ENCODE peak calls at places on chromosomes 3 and 15, in six cellular contexts. One of them, this sample, is unnamed.

GRCh38 chr3:12185172-12185710 is 26.5 kb upstream of the TIMP4 start:
- DNase-seq in kidney: no peak
- DNase-seq in mammary epithelial cell: no peak
- DNase-seq in Caco-2: no peak
- DNase-seq in right cardiac atrium: no peak
- DNase-seq in fibroblast of lung: no peak
- DNase-seq in this sample: no peak

GRCh38 chr3:98199020-98199419 is 32.5 kb downstream of the OR5H15 start:
- DNase-seq in fibroblast of lung: no peak
- DNase-seq in right cardiac atrium: no peak
- DNase-seq in mammary epithelial cell: no peak
- DNase-seq in kidney: no peak
- DNase-seq in Caco-2: no peak
- DNase-seq in this sample: no peak

GRCh38 chr3:51869304-51869703 is 6.1 kb downstream of the IQCF5 start:
- DNase-seq in Caco-2: no peak
- DNase-seq in right cardiac atrium: no peak
- DNase-seq in fibroblast of lung: no peak
- DNase-seq in kidney: no peak
- DNase-seq in mammary epithelial cell: no peak
- DNase-seq in this sample: no peak

GRCh38 chr15:50064674-50065073 is 54.4 kb downstream of the ATP8B4 start:
- DNase-seq in kidney: no peak
- DNase-seq in Caco-2: no peak
- DNase-seq in right cardiac atrium: no peak
- DNase-seq in fibroblast of lung: no peak
- DNase-seq in mammary epithelial cell: no peak
- DNase-seq in this sample: no peak

GRCh38 chr15:59999558-60000112 is 4.5 kb upstream of the FOXB1 start:
- DNase-seq in Caco-2: no peak
- DNase-seq in right cardiac atrium: no peak
- DNase-seq in mammary epithelial cell: no peak
- DNase-seq in fibroblast of lung: no peak
- DNase-seq in kidney: no peak
- DNase-seq in this sample: no peak

GRCh38 chr3:76638006-76638405 is 401.9 kb upstream of the ROBO2 start:
- DNase-seq in mammary epithelial cell: no peak
- DNase-seq in Caco-2: no peak
- DNase-seq in fibroblast of lung: peak; percentile 0
- DNase-seq in right cardiac atrium: no peak
- DNase-seq in kidney: no peak
- DNase-seq in this sample: no peak

GRCh38 chr3:112966633-112967032 is 8.3 kb downstream of the CD200R1 start:
- DNase-seq in Caco-2: no peak
- DNase-seq in mammary epithelial cell: no peak
- DNase-seq in right cardiac atrium: no peak
- DNase-seq in fibroblast of lung: no peak
- DNase-seq in kidney: no peak
- DNase-seq in this sample: no peak

GRCh38 chr15:87576486-87577176 is 679.9 kb downstream of the NTRK3 start:
- DNase-seq in fibroblast of lung: no peak
- DNase-seq in kidney: no peak
- DNase-seq in Caco-2: no peak
- DNase-seq in right cardiac atrium: no peak
- DNase-seq in mammary epithelial cell: peak; percentile 63
- DNase-seq in this sample: no peak

GRCh38 chr3:151169700-151170224 is 33.3 kb downstream of the GPR171 start:
- DNase-seq in right cardiac atrium: peak; percentile 74
- DNase-seq in kidney: no peak
- DNase-seq in Caco-2: no peak
- DNase-seq in fibroblast of lung: peak; percentile 39
- DNase-seq in mammary epithelial cell: peak; percentile 41
- DNase-seq in this sample: no peak

GRCh38 chr3:158103956-158104338 is 2.3 kb downstream of the SHOX2 start:
- DNase-seq in Caco-2: no peak
- DNase-seq in right cardiac atrium: peak; percentile 54
- DNase-seq in mammary epithelial cell: no peak
- DNase-seq in fibroblast of lung: no peak
- DNase-seq in kidney: no peak
- DNase-seq in this sample: no peak

GRCh38 chr3:51675201-51675611 is 4.2 kb downstream of the TEX264 start:
- DNase-seq in Caco-2: no peak
- DNase-seq in mammary epithelial cell: peak; percentile 85
- DNase-seq in right cardiac atrium: no peak
- DNase-seq in fibroblast of lung: peak; percentile 68
- DNase-seq in kidney: no peak
- DNase-seq in this sample: peak; percentile 17

GRCh38 chr15:61025283-61025682 is 203.8 kb downstream of the RORA start:
- DNase-seq in right cardiac atrium: no peak
- DNase-seq in Caco-2: no peak
- DNase-seq in kidney: no peak
- DNase-seq in mammary epithelial cell: no peak
- DNase-seq in fibroblast of lung: peak; percentile 17
- DNase-seq in this sample: no peak

GRCh38 chr3:183254816-183255730 is 2.0 kb downstream of the B3GNT5 start:
- DNase-seq in Caco-2: no peak
- DNase-seq in right cardiac atrium: no peak
- DNase-seq in fibroblast of lung: peak; percentile 23
- DNase-seq in kidney: no peak
- DNase-seq in mammary epithelial cell: peak; percentile 76
- DNase-seq in this sample: peak; percentile 28

GRCh38 chr3:14905055-14905657 is 42.2 kb upstream of the NR2C2 start:
- DNase-seq in fibroblast of lung: no peak
- DNase-seq in mammary epithelial cell: no peak
- DNase-seq in right cardiac atrium: no peak
- DNase-seq in kidney: no peak
- DNase-seq in Caco-2: no peak
- DNase-seq in this sample: no peak

GRCh38 chr3:16386536-16386935 is 121.5 kb downstream of the OXNAD1 start:
- DNase-seq in right cardiac atrium: no peak
- DNase-seq in mammary epithelial cell: peak; percentile 58
- DNase-seq in fibroblast of lung: no peak
- DNase-seq in Caco-2: no peak
- DNase-seq in kidney: no peak
- DNase-seq in this sample: peak; percentile 23

GRCh38 chr15:66581972-66582537 is 16.3 kb upstream of the LCTL start:
- DNase-seq in fibroblast of lung: no peak
- DNase-seq in kidney: no peak
- DNase-seq in Caco-2: no peak
- DNase-seq in mammary epithelial cell: no peak
- DNase-seq in right cardiac atrium: peak; percentile 76
- DNase-seq in this sample: peak; percentile 23

GRCh38 chr3:134201201-134202130 is 49.2 kb downstream of the RYK start:
- DNase-seq in Caco-2: no peak
- DNase-seq in kidney: no peak
- DNase-seq in mammary epithelial cell: peak; percentile 96
- DNase-seq in right cardiac atrium: no peak
- DNase-seq in fibroblast of lung: peak; percentile 96
- DNase-seq in this sample: peak; percentile 83

DNA sequence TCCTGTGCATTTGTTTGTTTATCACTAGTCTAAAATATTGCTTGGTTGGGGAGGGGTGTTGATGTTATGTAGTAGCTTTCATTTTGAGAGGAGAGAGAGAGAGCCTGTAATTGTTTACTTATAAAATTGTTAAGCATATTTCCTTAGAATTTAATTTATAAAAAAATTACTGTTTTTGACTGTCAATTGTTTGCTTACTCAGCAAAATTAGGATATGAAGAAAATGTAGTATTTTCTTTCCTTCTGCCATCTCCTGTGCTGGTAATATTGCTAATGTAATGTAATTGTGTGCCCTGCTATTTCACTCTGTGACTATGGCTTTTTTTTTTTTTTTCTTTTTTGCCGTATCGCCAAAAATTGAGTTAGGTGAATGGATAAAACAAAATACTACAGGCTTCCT is 3.5 kb downstream of the U2SURP start:
- DNase-seq in Caco-2: no peak
- DNase-seq in mammary epithelial cell: no peak
- DNase-seq in right cardiac atrium: no peak
- DNase-seq in kidney: no peak
- DNase-seq in fibroblast of lung: no peak
- DNase-seq in this sample: no peak
- H3K4me3 ChIP-seq in Caco-2: no peak overlapping the region
- H3K4me3 ChIP-seq in mammary epithelial cell: no peak overlapping the region
- H3K4me3 ChIP-seq in right cardiac atrium: no peak overlapping the region
- H3K4me3 ChIP-seq in kidney: no peak overlapping the region
- H3K4me3 ChIP-seq in fibroblast of lung: no peak overlapping the region
- H3K4me3 ChIP-seq in this sample: no peak overlapping the region

GRCh38 chr15:51095681-51096331 is 1.1 kb upstream of the TNFAIP8L3 start:
- DNase-seq in fibroblast of lung: no peak
- DNase-seq in right cardiac atrium: no peak
- DNase-seq in Caco-2: no peak
- DNase-seq in mammary epithelial cell: no peak
- DNase-seq in kidney: no peak
- DNase-seq in this sample: no peak
- H3K4me3 ChIP-seq in fibroblast of lung: peak overlapping the region; percentile 66
- H3K4me3 ChIP-seq in right cardiac atrium: peak overlapping the region; percentile 81
- H3K4me3 ChIP-seq in Caco-2: no peak overlapping the region
- H3K4me3 ChIP-seq in mammary epithelial cell: no peak overlapping the region
- H3K4me3 ChIP-seq in kidney: no peak overlapping the region
- H3K4me3 ChIP-seq in this sample: no peak overlapping the region

GRCh38 chr15:92809880-92810361 is 90.2 kb upstream of the CHD2 start:
- DNase-seq in right cardiac atrium: no peak
- DNase-seq in kidney: no peak
- DNase-seq in mammary epithelial cell: peak; percentile 52
- DNase-seq in fibroblast of lung: peak; percentile 67
- DNase-seq in Caco-2: peak; percentile 46
- DNase-seq in this sample: peak; percentile 70

GRCh38 chr15:92809064-92809879 is 90.9 kb upstream of the CHD2 start:
- DNase-seq in fibroblast of lung: peak; percentile 93
- DNase-seq in kidney: peak; percentile 100
- DNase-seq in Caco-2: peak; percentile 99
- DNase-seq in right cardiac atrium: peak; percentile 100
- DNase-seq in mammary epithelial cell: peak; percentile 96
- DNase-seq in this sample: peak; percentile 98

GRCh38 chr15:92812271-92812670 is 87.9 kb upstream of the CHD2 start:
- DNase-seq in fibroblast of lung: no peak
- DNase-seq in right cardiac atrium: no peak
- DNase-seq in kidney: no peak
- DNase-seq in Caco-2: no peak
- DNase-seq in mammary epithelial cell: peak; percentile 34
- DNase-seq in this sample: no peak

GRCh38 chr15:92811514-92811913 is 88.6 kb upstream of the CHD2 start:
- DNase-seq in kidney: no peak
- DNase-seq in mammary epithelial cell: peak; percentile 83
- DNase-seq in right cardiac atrium: no peak
- DNase-seq in fibroblast of lung: peak; percentile 23
- DNase-seq in Caco-2: peak; percentile 76
- DNase-seq in this sample: no peak

GRCh38 chr15:92810418-92811138 is 89.5 kb upstream of the CHD2 start:
- DNase-seq in kidney: peak; percentile 78
- DNase-seq in mammary epithelial cell: peak; percentile 75
- DNase-seq in fibroblast of lung: peak; percentile 82
- DNase-seq in Caco-2: peak; percentile 51
- DNase-seq in right cardiac atrium: peak; percentile 93
- DNase-seq in this sample: peak; percentile 74
- H3K4me3 ChIP-seq in kidney: peak overlapping the region; percentile 98
- H3K4me3 ChIP-seq in mammary epithelial cell: peak overlapping the region; percentile 35
- H3K4me3 ChIP-seq in fibroblast of lung: peak overlapping the region; percentile 78
- H3K4me3 ChIP-seq in Caco-2: peak overlapping the region; percentile 31
- H3K4me3 ChIP-seq in right cardiac atrium: peak overlapping the region; percentile 63
- H3K4me3 ChIP-seq in this sample: peak overlapping the region; percentile 62

GRCh38 chr15:32966512-32966911 is 228.0 kb downstream of the FMN1 start:
- DNase-seq in fibroblast of lung: no peak
- DNase-seq in kidney: no peak
- DNase-seq in Caco-2: no peak
- DNase-seq in right cardiac atrium: no peak
- DNase-seq in mammary epithelial cell: no peak
- DNase-seq in this sample: no peak

GRCh38 chr15:32970847-32971246 is 223.7 kb downstream of the FMN1 start:
- DNase-seq in kidney: no peak
- DNase-seq in Caco-2: no peak
- DNase-seq in right cardiac atrium: peak; percentile 58
- DNase-seq in fibroblast of lung: no peak
- DNase-seq in mammary epithelial cell: no peak
- DNase-seq in this sample: no peak

GRCh38 chr15:32965897-32966296 is 228.6 kb downstream of the FMN1 start:
- DNase-seq in kidney: no peak
- DNase-seq in mammary epithelial cell: no peak
- DNase-seq in fibroblast of lung: no peak
- DNase-seq in Caco-2: no peak
- DNase-seq in right cardiac atrium: no peak
- DNase-seq in this sample: no peak
- H3K4me3 ChIP-seq in kidney: no peak overlapping the region
- H3K4me3 ChIP-seq in mammary epithelial cell: no peak overlapping the region
- H3K4me3 ChIP-seq in fibroblast of lung: no peak overlapping the region
- H3K4me3 ChIP-seq in Caco-2: no peak overlapping the region
- H3K4me3 ChIP-seq in right cardiac atrium: no peak overlapping the region
- H3K4me3 ChIP-seq in this sample: no peak overlapping the region

DNA sequence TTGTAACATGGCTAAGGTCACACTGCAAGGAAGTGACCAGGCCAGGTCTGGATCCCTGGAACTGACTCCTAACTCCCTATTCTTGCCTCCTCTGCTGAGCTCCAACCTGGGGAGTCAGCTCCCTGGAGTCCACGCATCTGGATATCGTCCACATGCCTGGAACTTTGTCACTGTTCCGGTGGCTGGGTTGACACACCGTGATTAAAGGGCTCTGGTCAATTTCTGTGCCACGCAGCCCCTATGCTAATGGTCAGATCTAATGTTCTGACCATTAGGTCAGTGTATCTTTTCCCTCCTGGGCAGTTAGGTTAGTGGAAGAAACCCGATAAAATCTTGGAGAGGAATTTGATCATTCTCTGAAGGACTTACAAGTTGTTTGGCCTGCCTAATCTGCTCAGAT is 1.6 kb upstream of the TPM1 start:
- DNase-seq in fibroblast of lung: no peak
- DNase-seq in right cardiac atrium: no peak
- DNase-seq in Caco-2: no peak
- DNase-seq in mammary epithelial cell: peak; percentile 24
- DNase-seq in kidney: no peak
- DNase-seq in this sample: no peak
- H3K4me3 ChIP-seq in fibroblast of lung: no peak overlapping the region
- H3K4me3 ChIP-seq in right cardiac atrium: no peak overlapping the region
- H3K4me3 ChIP-seq in Caco-2: no peak overlapping the region
- H3K4me3 ChIP-seq in mammary epithelial cell: no peak overlapping the region
- H3K4me3 ChIP-seq in kidney: no peak overlapping the region
- H3K4me3 ChIP-seq in this sample: no peak overlapping the region

GRCh38 chr3:84960581-84960980 is 1.8 kb downstream of the CADM2 start:
- DNase-seq in kidney: no peak
- DNase-seq in right cardiac atrium: no peak
- DNase-seq in fibroblast of lung: no peak
- DNase-seq in mammary epithelial cell: no peak
- DNase-seq in Caco-2: no peak
- DNase-seq in this sample: no peak
- H3K4me3 ChIP-seq in kidney: no peak overlapping the region
- H3K4me3 ChIP-seq in right cardiac atrium: peak overlapping the region; percentile 38
- H3K4me3 ChIP-seq in fibroblast of lung: peak overlapping the region; percentile 7
- H3K4me3 ChIP-seq in mammary epithelial cell: no peak overlapping the region
- H3K4me3 ChIP-seq in Caco-2: no peak overlapping the region
- H3K4me3 ChIP-seq in this sample: no peak overlapping the region

GRCh38 chr3:102122527-102122926 is 273.2 kb downstream of the NFKBIZ start:
- DNase-seq in fibroblast of lung: no peak
- DNase-seq in Caco-2: no peak
- DNase-seq in mammary epithelial cell: no peak
- DNase-seq in kidney: no peak
- DNase-seq in right cardiac atrium: no peak
- DNase-seq in this sample: no peak
- H3K4me3 ChIP-seq in fibroblast of lung: no peak overlapping the region
- H3K4me3 ChIP-seq in Caco-2: no peak overlapping the region
- H3K4me3 ChIP-seq in mammary epithelial cell: no peak overlapping the region
- H3K4me3 ChIP-seq in kidney: no peak overlapping the region
- H3K4me3 ChIP-seq in right cardiac atrium: no peak overlapping the region
- H3K4me3 ChIP-seq in this sample: no peak overlapping the region

GRCh38 chr3:173584834-173585831 is 187.6 kb downstream of the NLGN1 start:
- DNase-seq in mammary epithelial cell: no peak
- DNase-seq in kidney: peak; percentile 68
- DNase-seq in fibroblast of lung: peak; percentile 79
- DNase-seq in right cardiac atrium: peak; percentile 67
- DNase-seq in Caco-2: no peak
- DNase-seq in this sample: peak; percentile 12
- H3K4me3 ChIP-seq in mammary epithelial cell: no peak overlapping the region
- H3K4me3 ChIP-seq in kidney: peak overlapping the region; percentile 81
- H3K4me3 ChIP-seq in fibroblast of lung: peak overlapping the region; percentile 77
- H3K4me3 ChIP-seq in right cardiac atrium: peak overlapping the region; percentile 47
- H3K4me3 ChIP-seq in Caco-2: no peak overlapping the region
- H3K4me3 ChIP-seq in this sample: peak overlapping the region; percentile 48

This sample was measured in fibroblast of villous mesenchyme.